ENCODE peak calls at places on chromosome 1, in eight cellular contexts. R is cardiac muscle cell, T is dorsolateral prefrontal cortex, B is HCT116, Q is bronchial epithelial cell, D is breast epithelium, Z is fibroblast of pulmonary artery, K is mammary epithelial cell. N is an unnamed sample.

GRCh38 chr1:202210969-202211368 is 17.4 kb downstream of the LGR6 start:
- DNase-seq in K (no peak), B (no peak), D (no peak), Q (no peak), Z (no peak), T (no peak), R (no peak), N (no peak)

GRCh38 chr1:84972377-84972987 is 24.4 kb downstream of the MCOLN2 start:
- DNase-seq in D (no peak), B (no peak), Q (no peak), R (no peak), T (no peak), Z (no peak), K (no peak), N (no peak)

GRCh38 chr1:24886241-24886640 is 43.8 kb downstream of the RUNX3 start:
- DNase-seq in Q (no peak), T (peak), K (no peak), D (peak), Z (no peak), B (no peak), R (no peak), N (peak)

GRCh38 chr1:3222042-3222692 is 153.2 kb downstream of the PRDM16 start:
- DNase-seq in B (no peak), T (no peak), D (no peak), Z (no peak), K (no peak), Q (no peak), R (no peak), N (peak)

GRCh38 chr1:31062867-31063380 is 2.6 kb downstream of the PUM1 start:
- DNase-seq in D (no peak), T (no peak), K (no peak), Q (peak), B (no peak), Z (no peak), R (no peak), N (no peak)

GRCh38 chr1:212488436-212489283 is 55.9 kb downstream of the NENF start:
- DNase-seq in Q (peak), R (peak), Z (peak), B (no peak), K (peak), T (no peak), D (no peak), N (no peak)

GRCh38 chr1:168437821-168438220 is 106.0 kb downstream of the XCL2 start:
- DNase-seq in R (no peak), T (peak), Z (no peak), K (peak), B (no peak), Q (no peak), D (no peak), N (no peak)

GRCh38 chr1:115725600-115725999 is 42.9 kb downstream of the CASQ2 start:
- DNase-seq in Q (no peak), B (no peak), K (no peak), T (no peak), R (peak), D (no peak), Z (peak), N (no peak)

GRCh38 chr1:206687251-206687914 is 2.7 kb downstream of the MAPKAPK2 start:
- DNase-seq in B (no peak), K (no peak), Z (no peak), T (no peak), R (no peak), D (no peak), Q (no peak), N (no peak)

GRCh38 chr1:218262259-218262658 is 22.8 kb upstream of the RRP15 start:
- DNase-seq in Z (no peak), R (no peak), D (no peak), T (no peak), B (no peak), K (no peak), Q (no peak), N (no peak)

GRCh38 chr1:231217056-231217455 is 24.0 kb upstream of the GNPAT start:
- DNase-seq in T (no peak), Z (no peak), R (no peak), K (no peak), B (no peak), Q (no peak), D (no peak), N (peak)

GRCh38 chr1:229756666-229757065 is 130.6 kb downstream of the URB2 start:
- DNase-seq in Z (peak), Q (peak), B (no peak), D (no peak), R (peak), K (peak), T (no peak), N (no peak)

GRCh38 chr1:11697188-11697892 is 5.8 kb downstream of the DRAXIN start:
- DNase-seq in Z (no peak), K (no peak), Q (no peak), B (no peak), T (no peak), D (no peak), R (no peak), N (peak)

GRCh38 chr1:36128126-36128904 is 3.3 kb upstream of the COL8A2 start:
- DNase-seq in T (no peak), D (no peak), R (peak), B (no peak), Q (no peak), Z (no peak), K (peak), N (peak)

GRCh38 chr1:212638419-212639151 is 30.0 kb downstream of the ATF3 start:
- DNase-seq in Z (peak), Q (no peak), K (no peak), R (peak), T (no peak), B (no peak), D (no peak), N (no peak)

GRCh38 chr1:156813750-156814570 is 2.7 kb downstream of the SH2D2A start:
- DNase-seq in T (peak), Z (peak), Q (peak), D (peak), K (no peak), B (peak), R (peak), N (peak)

GRCh38 chr1:36174716-36175115 is 18.8 kb downstream of the MAP7D1 start:
- DNase-seq in T (no peak), Z (no peak), Q (no peak), R (no peak), B (no peak), K (no peak), D (no peak), N (peak)

GRCh38 chr1:68231627-68232303 is 558 bp downstream of the WLS start:
- DNase-seq in B (no peak), Q (no peak), D (peak), K (peak), R (peak), T (no peak), Z (peak), N (peak)

GRCh38 chr1:68228833-68229232 is 3.5 kb downstream of the WLS start:
- DNase-seq in D (no peak), T (no peak), K (peak), B (no peak), Z (peak), R (peak), Q (no peak), N (no peak)

GRCh38 chr1:68230901-68231626 is 1.3 kb downstream of the WLS start:
- DNase-seq in Z (peak), R (peak), Q (no peak), T (no peak), K (peak), B (no peak), D (peak), N (peak)

GRCh38 chr1:68232354-68233148 is at the start of gene WLS:
- DNase-seq in Q (peak), T (peak), Z (peak), R (peak), K (peak), D (peak), B (peak), N (peak)

DNA sequence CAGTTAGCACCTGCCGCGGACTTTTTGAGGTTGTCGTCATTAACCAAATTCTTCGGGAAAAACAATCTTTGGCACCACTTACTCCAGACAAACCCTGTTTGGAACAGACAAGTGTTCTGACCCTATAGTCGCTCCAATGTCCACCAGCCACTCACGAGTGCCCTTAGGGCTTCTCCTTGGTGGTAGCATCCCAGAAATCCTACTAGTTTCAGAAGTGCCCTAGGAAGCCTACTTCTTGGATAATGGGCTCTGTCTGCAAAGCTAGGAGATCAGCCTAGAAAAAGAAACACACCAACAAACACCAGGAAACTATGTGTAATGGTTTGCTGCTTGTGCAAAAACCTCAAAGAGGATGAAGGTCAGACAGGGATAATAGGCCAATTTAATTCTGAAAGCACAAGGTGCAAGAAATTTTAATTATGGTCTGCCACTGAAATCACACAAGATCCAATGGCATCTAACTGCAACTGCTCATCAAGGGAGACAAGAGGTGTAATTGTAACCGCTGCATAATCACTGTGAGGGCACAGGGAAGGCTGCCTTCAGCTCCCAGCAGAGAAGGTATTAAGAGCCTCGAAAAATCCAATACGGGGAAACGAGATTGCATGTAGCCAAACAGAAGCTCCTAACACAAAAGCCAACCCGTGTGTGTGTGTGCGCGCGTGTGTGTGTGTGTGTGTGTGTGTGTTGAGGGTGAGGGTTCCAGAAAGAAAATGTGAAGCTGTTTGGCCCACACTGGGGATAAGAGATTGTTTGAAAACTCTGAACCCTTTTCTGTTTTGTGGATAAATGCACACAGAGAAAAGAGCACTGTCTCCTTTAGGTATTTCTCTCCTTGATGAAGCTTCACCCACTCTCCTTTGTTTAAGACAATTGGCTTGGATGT is 2.2 kb downstream of the WLS start:
- DNase-seq in R (peak), Q (no peak), T (no peak), Z (peak), K (peak), D (no peak), B (no peak), N (peak)
- H3K4me3 ChIP-seq in R (peak), Q (peak), T (peak), Z (peak), K (peak), D (peak), B (no peak), N (peak)

GRCh38 chr1:160744287-160744857 is 5.3 kb downstream of the SLAMF7 start:
- DNase-seq in K (no peak), Q (no peak), D (no peak), B (no peak), R (no peak), Z (no peak), T (no peak), N (no peak)
- H3K4me3 ChIP-seq in K (no peak), Q (no peak), D (no peak), B (no peak), R (no peak), Z (no peak), T (no peak), N (no peak)

GRCh38 chr1:54054438-54054749 is 986 bp downstream of the TCEANC2 start:
- DNase-seq in R (no peak), Q (no peak), D (no peak), Z (no peak), K (no peak), B (no peak), T (no peak), N (peak)
- H3K4me3 ChIP-seq in R (peak), Q (peak), D (peak), Z (peak), K (peak), B (peak), T (peak), N (peak)

DNA sequence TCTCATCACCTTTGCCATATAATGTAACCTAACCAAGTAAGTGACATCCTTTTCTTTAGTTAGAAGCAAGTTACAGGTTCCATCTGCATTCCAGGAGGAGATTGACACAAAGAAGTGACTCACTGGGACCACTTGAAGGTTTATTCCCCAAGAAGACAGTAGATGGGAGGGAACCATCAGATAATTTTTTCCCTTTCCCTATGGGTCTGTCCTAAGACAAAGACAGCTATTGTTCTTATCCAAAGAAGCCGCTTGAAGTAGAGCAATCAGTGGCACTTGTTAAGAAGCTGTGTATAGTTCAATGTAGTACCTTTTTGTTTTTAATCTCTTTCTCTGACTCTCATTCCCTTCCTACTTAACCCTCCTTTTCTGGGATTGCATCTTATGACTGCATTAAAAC is 139.9 kb upstream of the B3GALT2 start:
- DNase-seq in Z (no peak), Q (no peak), K (no peak), B (no peak), R (no peak), D (no peak), T (no peak), N (no peak)
- H3K4me3 ChIP-seq in Z (no peak), Q (no peak), K (no peak), B (no peak), R (no peak), D (no peak), T (no peak), N (no peak)

DNA sequence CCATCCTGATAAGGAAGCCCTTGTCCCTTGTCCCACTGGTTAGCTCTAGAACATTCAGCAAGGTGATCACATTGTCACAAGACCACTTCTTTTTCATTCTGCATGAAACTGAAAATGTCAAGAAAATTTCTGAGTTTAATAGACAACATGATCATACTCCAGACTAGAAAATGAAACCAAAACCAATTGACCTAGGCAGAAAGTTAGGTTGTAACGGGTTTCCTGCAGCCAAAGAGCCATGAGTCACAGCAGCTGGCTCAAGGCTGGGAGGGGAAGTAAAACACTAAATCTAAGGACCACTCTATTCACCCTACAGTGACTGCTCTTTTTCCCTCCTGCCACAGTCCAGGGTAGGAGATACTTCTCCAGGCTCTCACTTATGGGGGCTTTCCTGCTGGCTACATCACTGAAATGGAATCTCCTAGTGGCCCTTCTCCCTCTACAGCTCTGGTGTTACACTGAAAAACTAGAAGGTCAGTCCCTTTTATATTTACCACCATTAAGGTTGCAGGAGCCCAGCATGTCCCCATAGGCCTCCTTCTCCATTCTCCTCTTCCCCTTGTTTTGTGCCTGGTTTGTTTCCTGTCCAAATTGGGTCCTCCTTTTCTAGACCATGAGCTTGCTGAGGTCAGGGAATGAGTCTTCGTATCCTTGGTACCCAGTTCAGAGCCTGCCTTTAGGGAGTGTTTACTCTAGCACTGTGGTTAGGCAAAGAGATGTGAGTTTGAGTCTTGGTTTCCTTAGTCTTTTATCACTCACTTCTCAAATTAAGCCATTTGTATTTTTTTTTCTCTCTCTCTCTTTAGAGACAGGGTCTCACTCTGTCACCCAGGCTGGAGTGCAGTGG is 236.5 kb upstream of the JUN start:
- DNase-seq in D (no peak), K (peak), R (peak), T (no peak), Z (peak), B (no peak), Q (peak), N (no peak)
- H3K4me3 ChIP-seq in D (peak), K (peak), R (no peak), T (no peak), Z (peak), B (no peak), Q (no peak), N (no peak)

GRCh38 chr1:42003433-42003832 is 84.7 kb upstream of the HIVEP3 start:
- DNase-seq in D (peak), Q (peak), B (peak), K (peak), R (no peak), T (no peak), Z (no peak), N (no peak)

GRCh38 chr1:42004322-42004721 is 85.6 kb upstream of the HIVEP3 start:
- DNase-seq in Q (no peak), D (no peak), K (no peak), R (no peak), Z (no peak), B (no peak), T (no peak), N (no peak)

GRCh38 chr1:41999884-42000283 is 81.2 kb upstream of the HIVEP3 start:
- DNase-seq in D (no peak), T (no peak), R (no peak), Z (no peak), K (no peak), Q (no peak), B (no peak), N (no peak)

GRCh38 chr1:42000781-42001180 is 82.1 kb upstream of the HIVEP3 start:
- DNase-seq in Z (no peak), R (no peak), Q (no peak), K (no peak), T (no peak), D (no peak), B (no peak), N (no peak)

GRCh38 chr1:42002220-42002619 is 83.5 kb upstream of the HIVEP3 start:
- DNase-seq in Z (no peak), Q (no peak), D (no peak), K (peak), T (no peak), R (no peak), B (no peak), N (no peak)
- H3K4me3 ChIP-seq in Z (no peak), Q (no peak), D (no peak), K (no peak), T (no peak), R (no peak), B (no peak), N (no peak)

DNA sequence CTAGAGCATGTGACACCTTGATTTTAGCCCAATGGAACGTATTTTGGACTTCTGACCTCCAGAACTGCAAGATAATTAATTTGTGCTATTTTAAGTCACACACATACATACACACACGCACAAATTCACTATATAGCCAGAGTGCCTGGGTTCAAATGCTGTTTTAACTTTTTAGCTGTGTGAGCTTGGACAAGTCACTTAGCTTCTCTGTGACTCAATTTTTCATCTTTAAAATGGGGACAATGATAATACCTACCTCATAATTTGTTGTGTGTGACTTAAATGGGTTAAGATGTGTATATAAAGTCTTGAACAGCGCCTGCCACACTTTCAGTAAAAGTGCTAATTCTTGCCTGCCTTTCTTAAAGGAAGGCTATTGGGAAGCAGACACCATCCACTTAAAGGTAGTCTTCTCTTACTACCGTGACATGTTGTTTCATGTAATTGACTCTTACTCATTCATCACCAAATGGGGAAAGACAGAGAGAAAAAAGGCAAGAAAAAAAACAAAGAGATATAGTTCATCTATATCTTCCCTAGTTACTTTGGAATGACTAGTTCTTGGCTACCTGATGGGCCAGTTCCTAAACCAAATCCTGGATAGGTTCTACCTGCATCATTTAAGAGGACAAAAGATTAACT is 56.3 kb downstream of the SLC30A7 start:
- DNase-seq in R (no peak), Q (peak), Z (no peak), D (no peak), T (no peak), K (peak), B (no peak), N (no peak)
- H3K4me3 ChIP-seq in R (no peak), Q (no peak), Z (no peak), D (no peak), T (no peak), K (no peak), B (no peak), N (no peak)

N was measured in H7.